ENCODE peak calls at places on chromosomes 16 and 17, in ten cellular contexts. A is tibial artery, B is PC-3, G is RWPE1, T is testis, U is HFF-Myc, I is kidney epithelial cell, X is tibial nerve, Y is WTC11, V is GM13977. J is an unnamed sample.
A peak's percentile ranks its signal among the peaks of the same experiment; 100 is the strongest.

GRCh38 chr17:6413073-6413472 is 21.8 kb downstream of the AIPL1 start:
- DNase-seq in T (no peak), V (peak; percentile 70), G (peak; percentile 73), X (no peak), I (no peak), U (no peak), A (no peak), Y (no peak), B (peak; percentile 73), J (no peak)

GRCh38 chr17:71494045-71494444 is 626.8 kb upstream of the SOX9 start:
- DNase-seq in I (peak; percentile 18), A (no peak), U (no peak), X (no peak), Y (no peak), B (no peak), T (no peak), V (no peak), G (no peak), J (no peak)

GRCh38 chr16:14121135-14121534 is 50.0 kb downstream of the MRTFB start:
- DNase-seq in U (no peak), V (peak; percentile 9), I (no peak), T (no peak), G (no peak), A (no peak), X (no peak), Y (no peak), B (no peak), J (no peak)

GRCh38 chr17:44827863-44828262 is 2.2 kb downstream of the GJC1 start:
- DNase-seq in Y (no peak), G (peak; percentile 34), B (no peak), X (no peak), T (no peak), U (no peak), I (no peak), A (no peak), V (no peak), J (no peak)

GRCh38 chr16:84976644-84977400 is 34.5 kb downstream of the ZDHHC7 start:
- DNase-seq in A (peak; percentile 72), Y (no peak), I (no peak), B (no peak), X (peak; percentile 51), U (no peak), G (no peak), T (no peak), V (no peak), J (peak; percentile 83)

GRCh38 chr17:38454528-38454927 is 26.3 kb downstream of the ARHGAP23 start:
- DNase-seq in B (peak; percentile 79), G (peak; percentile 92), U (no peak), V (no peak), I (no peak), A (peak; percentile 92), T (peak; percentile 77), Y (no peak), X (peak; percentile 52), J (peak; percentile 78)

GRCh38 chr16:46929378-46930332 is 43.8 kb downstream of the DNAJA2 start:
- DNase-seq in A (peak; percentile 31), G (peak; percentile 68), U (peak; percentile 25), Y (peak; percentile 84), I (no peak), T (peak; percentile 85), X (peak; percentile 36), B (peak; percentile 64), V (peak; percentile 84), J (peak; percentile 73)

GRCh38 chr17:30196504-30196903 is 39.0 kb downstream of the SLC6A4 start:
- DNase-seq in A (no peak), G (no peak), Y (no peak), T (no peak), V (no peak), U (no peak), I (no peak), X (no peak), B (no peak), J (no peak)

GRCh38 chr16:12259258-12259657 is 282.7 kb downstream of the SNX29 start:
- DNase-seq in T (no peak), B (no peak), Y (no peak), A (no peak), V (no peak), G (no peak), X (no peak), I (no peak), U (no peak), J (no peak)
- TF ChIP-seq CTCF in T (no peak), B (no peak), Y (no peak), A (no peak), V (no peak), G (no peak), X (no peak), I (no peak), U (no peak), J (no peak)

DNA sequence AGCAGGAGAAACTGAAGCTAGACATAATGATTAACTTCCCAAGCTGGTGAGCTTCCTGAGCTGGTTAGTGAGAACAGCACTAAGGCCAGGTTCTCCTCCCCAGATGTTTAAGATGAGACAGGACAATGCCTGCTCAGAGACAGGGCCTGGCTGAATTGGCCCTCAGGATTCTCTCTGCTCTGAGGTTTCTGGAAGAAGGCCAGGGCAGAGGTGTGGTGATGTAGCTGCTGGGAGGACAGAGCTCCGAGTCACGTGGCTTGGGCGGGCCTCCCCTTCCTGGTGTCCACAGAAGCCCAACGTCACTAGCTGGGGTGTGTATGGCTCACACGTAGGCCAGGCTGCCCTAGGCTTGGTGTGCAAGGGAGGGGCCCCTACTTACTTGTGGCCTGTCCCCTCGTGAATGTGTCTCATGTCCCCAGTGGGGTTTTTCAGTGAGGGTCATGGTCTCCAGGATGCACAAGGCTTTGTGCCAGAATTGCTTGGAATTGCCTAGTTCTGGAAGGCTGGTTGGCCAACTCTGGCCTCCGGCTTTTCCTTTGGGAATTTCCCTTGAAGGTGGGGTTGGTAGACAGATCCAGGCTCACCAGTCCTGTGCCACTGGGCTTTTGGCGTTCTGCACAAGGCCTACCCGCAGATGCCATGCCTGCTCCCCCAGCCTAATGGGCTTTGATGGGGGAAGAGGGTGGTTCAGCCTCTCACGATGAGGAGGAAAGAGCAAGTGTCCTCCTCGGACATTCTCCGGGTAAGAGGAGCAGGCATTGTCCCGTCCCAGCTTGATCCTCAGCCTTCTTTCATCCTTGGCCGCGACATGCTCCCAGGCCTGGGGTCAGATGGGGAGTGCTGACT is 3.4 kb downstream of the NOD2 start:
- DNase-seq in X (peak; percentile 81), Y (no peak), A (peak; percentile 84), V (peak; percentile 84), G (peak; percentile 79), I (no peak), T (peak; percentile 78), B (peak; percentile 42), U (peak; percentile 35), J (peak; percentile 93)
- TF ChIP-seq CTCF in X (no peak), Y (no peak), A (no peak), V (no peak), G (no peak), I (no peak), T (no peak), B (no peak), U (no peak), J (no peak)

GRCh38 chr16:72854537-72854936 is 193.4 kb downstream of the ZFHX3 start:
- DNase-seq in U (no peak), G (no peak), Y (no peak), B (no peak), X (no peak), A (no peak), I (no peak), V (no peak), T (no peak), J (no peak)

GRCh38 chr16:72857841-72858594 is 189.9 kb downstream of the ZFHX3 start:
- DNase-seq in A (no peak), Y (no peak), T (no peak), B (no peak), X (no peak), I (no peak), V (no peak), G (no peak), U (no peak), J (no peak)

GRCh38 chr16:72859581-72859980 is 188.3 kb downstream of the ZFHX3 start:
- DNase-seq in Y (no peak), A (no peak), I (no peak), U (no peak), V (no peak), G (no peak), B (no peak), X (no peak), T (no peak), J (no peak)

GRCh38 chr16:72858611-72859493 is 189.1 kb downstream of the ZFHX3 start:
- DNase-seq in I (no peak), T (no peak), V (no peak), U (no peak), B (no peak), X (no peak), Y (no peak), A (peak; percentile 67), G (no peak), J (no peak)

DNA sequence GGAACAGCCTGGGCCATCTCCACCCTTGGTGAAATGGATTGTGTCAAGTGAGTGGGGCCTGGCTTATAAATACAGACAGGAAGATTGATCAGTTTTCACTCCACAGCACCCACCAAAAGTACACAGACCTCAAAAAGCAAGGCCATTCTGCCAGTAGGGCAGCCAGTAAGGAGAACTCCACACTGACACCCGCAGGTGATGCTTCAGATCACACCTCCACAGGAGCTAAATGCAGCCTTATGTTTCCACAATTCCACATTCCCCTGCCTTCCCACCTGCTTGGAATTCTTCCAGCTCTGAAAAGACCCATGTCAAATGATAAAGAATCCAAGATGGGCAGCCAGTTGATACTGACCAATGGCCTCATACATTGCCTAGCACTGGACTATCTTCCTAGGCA is 191.1 kb downstream of the ZFHX3 start:
- DNase-seq in I (no peak), B (peak; percentile 30), T (no peak), X (no peak), Y (peak; percentile 58), V (peak; percentile 75), G (peak; percentile 20), U (no peak), A (no peak), J (no peak)
- TF ChIP-seq CTCF in I (peak; percentile 45), B (peak; percentile 45), T (no peak), X (no peak), Y (no peak), V (peak; percentile 55), G (no peak), U (peak; percentile 43), A (peak; percentile 28), J (no peak)

GRCh38 chr17:1482686-1483445 is 9.6 kb downstream of the MYO1C start:
- DNase-seq in X (no peak), I (no peak), T (no peak), B (no peak), G (no peak), Y (no peak), A (no peak), V (no peak), U (no peak), J (no peak)

GRCh38 chr17:1485311-1485747 is 7.2 kb downstream of the MYO1C start:
- DNase-seq in Y (peak; percentile 73), V (peak; percentile 80), T (no peak), U (no peak), B (peak; percentile 17), X (no peak), A (no peak), G (no peak), I (no peak), J (peak; percentile 66)

GRCh38 chr17:1484060-1484535 is 8.4 kb downstream of the MYO1C start:
- DNase-seq in X (no peak), A (no peak), T (no peak), I (no peak), B (no peak), U (no peak), V (no peak), Y (peak; percentile 34), G (no peak), J (no peak)

GRCh38 chr17:1485748-1486376 is 6.6 kb downstream of the MYO1C start:
- DNase-seq in V (peak; percentile 88), A (peak; percentile 69), I (no peak), U (no peak), G (peak; percentile 40), T (peak; percentile 61), X (peak; percentile 58), B (peak; percentile 31), Y (peak; percentile 51), J (peak; percentile 83)

DNA sequence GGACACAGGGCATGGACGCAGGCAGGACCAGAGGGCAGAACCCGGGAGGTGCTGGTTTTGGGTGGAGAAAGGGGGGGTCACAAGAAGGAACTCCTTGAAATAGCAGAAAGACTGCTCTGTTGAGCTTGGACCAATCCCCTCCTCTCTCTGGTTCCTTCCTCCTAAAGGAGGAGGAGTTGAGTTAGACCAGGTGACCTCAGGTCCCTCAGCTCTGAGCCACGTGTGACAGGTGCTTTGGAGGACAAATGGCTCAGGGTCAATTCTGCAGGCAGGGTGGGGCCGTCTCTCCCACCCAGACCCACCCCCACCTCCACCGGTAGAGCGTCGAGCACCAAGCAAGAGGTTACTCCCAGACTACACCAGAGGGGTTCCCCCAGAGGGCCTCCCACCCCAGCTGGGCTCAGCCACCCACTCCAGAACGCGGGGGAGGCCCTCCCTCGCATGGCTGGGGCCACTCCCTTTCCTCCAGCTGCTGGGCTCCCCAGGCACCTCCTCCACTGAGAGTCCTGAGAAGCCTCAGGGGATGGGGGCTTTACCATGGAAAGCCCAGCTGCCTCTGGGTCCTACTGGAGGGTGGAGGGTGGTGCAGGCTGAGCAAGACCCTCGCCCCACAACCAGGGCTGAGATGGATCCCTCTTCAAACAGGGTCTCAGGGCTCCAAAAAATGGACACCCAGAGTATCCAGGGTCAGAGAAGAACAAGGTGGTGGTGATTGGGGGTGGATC is 7.7 kb downstream of the MYO1C start:
- DNase-seq in V (peak; percentile 87), A (peak; percentile 47), Y (peak; percentile 65), X (no peak), B (peak; percentile 39), T (peak; percentile 68), I (no peak), G (peak; percentile 39), U (no peak), J (peak; percentile 76)
- TF ChIP-seq CTCF in V (no peak), A (no peak), Y (no peak), X (no peak), B (no peak), T (peak; percentile 31), I (no peak), G (no peak), U (no peak), J (no peak)